ENCODE peak calls at places on chromosomes 1 and 21, in nine cellular contexts. G, I, W, F, Y, M, D, O and K are unnamed samples.

GRCh38 chr1:233183226-233184020 is 112.1 kb downstream of the PCNX2 start:
- DNase-seq in W (no peak), G (no peak), Y (peak), F (peak), I (no peak), M (no peak), D (no peak), O (no peak), K (peak)

GRCh38 chr21:32311621-32312020 is 13.0 kb downstream of the MRAP start:
- DNase-seq in G (no peak), W (no peak), I (no peak), F (no peak), Y (no peak), M (no peak), O (no peak), D (no peak), K (no peak)

GRCh38 chr1:1006305-1007159 is 6.6 kb upstream of the HES4 start:
- DNase-seq in M (no peak), Y (no peak), W (no peak), F (no peak), O (peak), I (no peak), D (no peak), G (no peak), K (no peak)

GRCh38 chr1:192601145-192602048 is 25.8 kb downstream of the RGS1 start:
- DNase-seq in G (no peak), Y (peak), D (no peak), F (no peak), M (no peak), I (no peak), W (no peak), O (no peak), K (peak)

GRCh38 chr1:19179597-19180271 is 30.3 kb downstream of the UBR4 start:
- DNase-seq in F (no peak), G (peak), Y (peak), D (no peak), I (no peak), W (peak), O (no peak), M (peak), K (peak)

GRCh38 chr1:940121-941026 is 16.7 kb downstream of the SAMD11 start:
- DNase-seq in M (no peak), W (no peak), F (peak), I (no peak), D (peak), Y (peak), O (peak), G (no peak), K (peak)

GRCh38 chr1:231208980-231209379 is 32.0 kb upstream of the GNPAT start:
- DNase-seq in D (no peak), Y (no peak), W (no peak), F (no peak), O (no peak), M (no peak), G (no peak), I (no peak), K (no peak)

GRCh38 chr1:23152966-23153684 is 15.5 kb downstream of the LUZP1 start:
- DNase-seq in O (no peak), G (no peak), W (no peak), I (no peak), D (no peak), Y (no peak), F (no peak), M (no peak), K (no peak)

GRCh38 chr1:184953600-184954219 is 20.6 kb downstream of the NIBAN1 start:
- DNase-seq in M (no peak), I (no peak), O (no peak), D (no peak), F (no peak), Y (peak), G (no peak), W (no peak), K (peak)

GRCh38 chr21:29749957-29750356 is 189.8 kb downstream of the GRIK1 start:
- DNase-seq in W (no peak), G (no peak), O (no peak), M (no peak), D (no peak), F (no peak), I (no peak), Y (no peak), K (no peak)

GRCh38 chr1:46489638-46490602 is at the start of gene DMBX1:
- DNase-seq in I (peak), Y (peak), O (no peak), F (peak), D (peak), M (peak), W (no peak), G (peak), K (peak)